ENCODE peak calls at places on chromosomes 5 and 9, in four cellular contexts. H is T47D, O is stomach, B is activated T-cell treated with anti-CD3 and anti-CD28 coated beads for 1 hour. E is an unnamed sample.

GRCh38 chr9:127417130-127418036 is 6.8 kb upstream of the ZNF79 start:
- DNase-seq in H (no peak), B (no peak), O (no peak), E (peak)

GRCh38 chr5:88145205-88145602 is 123.4 kb downstream of the TMEM161B start:
- DNase-seq in O (no peak), B (no peak), H (no peak), E (no peak)

GRCh38 chr9:100098887-100099721 is at the start of the genes ERP44 and INVS:
- DNase-seq in B (peak), H (peak), O (peak), E (peak)

GRCh38 chr9:135006911-135007570 is 80.4 kb upstream of the OLFM1 start:
- DNase-seq in H (no peak), B (no peak), O (no peak), E (no peak)

GRCh38 chr5:145360936-145361335 is 474.2 kb downstream of the PRELID2 start:
- DNase-seq in B (no peak), O (no peak), H (no peak), E (no peak)

GRCh38 chr5:107380654-107381053 is 290.1 kb downstream of the EFNA5 start:
- DNase-seq in H (no peak), O (no peak), B (no peak), E (no peak)

GRCh38 chr5:26700759-26701384 is 337.5 kb downstream of the CDH9 start:
- DNase-seq in H (peak), O (no peak), B (no peak), E (no peak)

GRCh38 chr9:16236326-16236725 is 634.1 kb downstream of the BNC2 start:
- DNase-seq in O (no peak), B (no peak), H (no peak), E (peak)

GRCh38 chr9:114227288-114228033 is 72.1 kb downstream of the COL27A1 start:
- DNase-seq in B (no peak), O (no peak), H (no peak), E (no peak)